ENCODE peak calls at places on chromosomes 12 and 14, in ten cellular contexts. G is left ventricle myocardium inferior; T is activated gamma-delta T cell treated with Interleukin-2 at 50 U/mL for 16 hours; N is stimulated activated CD4-positive, alpha-beta T cell treated with anti-CD3 and anti-CD28 coated beads, Interleukin-4, amount 100 ng/mL, for 48 hours; B is astrocyte; A is activated CD4-positive, alpha-beta T cell treated with anti-CD3 and anti-CD28 coated beads, Interleukin-2, amount 50 U/mL, for 24 hours; V is PC-3; R is islet precursor cell; E is stimulated activated CD8-positive, alpha-beta memory T cell treated with anti-CD3 and anti-CD28 coated beads, Interleukin-7, amount 100 ng/mL, for 24 hours; D is SK-N-DZ. M is an unnamed sample.

GRCh38 chr12:124412646-124413015 is 117.7 kb downstream of the RFLNA start:
- DNase-seq in G (no peak), A (no peak), T (no peak), B (no peak), R (no peak), V (no peak), N (no peak), D (no peak), E (no peak), M (no peak)

GRCh38 chr12:122994140-122994675 is 13.7 kb downstream of the ARL6IP4 start:
- DNase-seq in V (no peak), R (no peak), A (no peak), B (no peak), G (no peak), D (no peak), E (no peak), N (no peak), T (no peak), M (no peak)

GRCh38 chr12:98424726-98425401 is 90.5 kb upstream of the TMPO start:
- DNase-seq in B (peak; percentile 85), V (peak; percentile 89), A (no peak), G (peak; percentile 51), D (peak; percentile 60), E (no peak), T (peak; percentile 36), R (peak; percentile 95), N (peak; percentile 31), M (peak; percentile 95)

GRCh38 chr12:62537544-62537943 is 70.9 kb downstream of the MON2 start:
- DNase-seq in N (no peak), T (no peak), E (no peak), A (no peak), V (peak; percentile 7), R (no peak), B (peak; percentile 78), D (no peak), G (no peak), M (peak; percentile 14)

GRCh38 chr12:103840399-103840880 is 594 bp downstream of the NT5DC3 start:
- DNase-seq in V (peak; percentile 45), N (peak; percentile 22), B (peak; percentile 11), E (no peak), G (peak; percentile 22), D (peak; percentile 15), R (peak; percentile 57), T (no peak), A (peak; percentile 16), M (peak; percentile 60)

GRCh38 chr14:36767603-36768281 is 106.1 kb downstream of the PAX9 start:
- DNase-seq in B (peak; percentile 31), A (no peak), V (peak; percentile 64), R (peak; percentile 68), D (no peak), T (no peak), N (no peak), G (no peak), E (no peak), M (peak; percentile 85)

GRCh38 chr14:59252772-59253500 is 64.5 kb downstream of the DAAM1 start:
- DNase-seq in E (no peak), N (no peak), B (no peak), A (no peak), G (no peak), V (no peak), D (no peak), R (no peak), T (no peak), M (no peak)

GRCh38 chr12:111720457-111720856 is 34.6 kb downstream of the ACAD10 start:
- DNase-seq in A (no peak), B (no peak), V (no peak), N (no peak), D (no peak), E (no peak), R (no peak), T (no peak), G (no peak), M (no peak)

GRCh38 chr12:58174316-58174715 is 232.9 kb downstream of the ATP23 start:
- DNase-seq in G (no peak), E (no peak), V (no peak), A (no peak), B (no peak), R (no peak), D (no peak), N (no peak), T (no peak), M (no peak)

GRCh38 chr14:64721391-64721791 is 17.2 kb downstream of the PLEKHG3 start:
- DNase-seq in E (no peak), R (peak; percentile 50), V (no peak), G (no peak), A (no peak), B (peak; percentile 87), T (no peak), D (no peak), N (no peak), M (peak; percentile 65)

GRCh38 chr12:27674989-27675388 is 21.3 kb upstream of the REP15 start:
- DNase-seq in D (peak; percentile 27), N (no peak), G (no peak), E (no peak), V (no peak), A (no peak), T (no peak), R (no peak), B (no peak), M (peak; percentile 34)

GRCh38 chr12:111766608-111767361 is at the start of gene ALDH2:
- DNase-seq in N (peak; percentile 8), A (peak; percentile 5), D (peak; percentile 86), V (no peak), E (no peak), B (peak; percentile 25), G (peak; percentile 85), R (peak; percentile 95), T (peak; percentile 21), M (peak; percentile 88)

GRCh38 chr14:49893309-49894213 is 679 bp downstream of the ARF6 start:
- DNase-seq in B (no peak), G (peak; percentile 52), T (peak; percentile 63), N (peak; percentile 80), A (peak; percentile 63), V (peak; percentile 36), E (peak; percentile 64), D (peak; percentile 9), R (peak; percentile 61), M (peak; percentile 58)

GRCh38 chr14:73741386-73741875 is 27.2 kb upstream of the PNMA1 start:
- DNase-seq in B (peak; percentile 68), N (peak; percentile 54), V (peak; percentile 80), D (no peak), R (peak; percentile 96), A (no peak), G (peak; percentile 79), T (peak; percentile 63), E (no peak), M (no peak)

GRCh38 chr12:11623382-11623781 is 26.1 kb upstream of the ETV6 start:
- DNase-seq in A (no peak), B (peak; percentile 16), E (no peak), V (no peak), D (no peak), R (no peak), T (no peak), G (no peak), N (no peak), M (no peak)

GRCh38 chr12:25017336-25017735 is 68.4 kb upstream of the BCAT1 start:
- DNase-seq in N (no peak), B (no peak), R (no peak), V (no peak), E (no peak), G (no peak), T (no peak), D (no peak), A (no peak), M (no peak)

GRCh38 chr12:15446798-15447197 is 124.5 kb downstream of the PTPRO start:
- DNase-seq in D (no peak), T (no peak), G (no peak), N (no peak), V (peak; percentile 84), R (no peak), B (peak; percentile 57), A (no peak), E (no peak), M (no peak)